ENCODE peak calls at places on chromosomes 1 and 21, in five cellular contexts. E is foreskin fibroblast, C is A549, R is lung, Z is cardiac muscle cell. P is an unnamed sample.
A peak's percentile ranks its signal among the peaks of the same experiment; 100 is the strongest.

GRCh38 chr1:217456261-217456660 is 174.6 kb downstream of the GPATCH2 start:
- DNase-seq in Z (no peak), E (no peak), C (no peak), R (no peak), P (no peak)

GRCh38 chr1:116835161-116835560 is 74.6 kb upstream of the PTGFRN start:
- DNase-seq in Z (no peak), R (no peak), C (no peak), E (no peak), P (no peak)

GRCh38 chr1:246705368-246705767 is 18.8 kb upstream of the SCCPDH start:
- DNase-seq in C (no peak), Z (peak; percentile 82), E (peak; percentile 82), R (no peak), P (peak; percentile 90)

GRCh38 chr1:74504125-74505065 is 8.0 kb downstream of the LRRC53 start:
- DNase-seq in C (peak; percentile 2), Z (peak; percentile 57), E (no peak), R (peak; percentile 32), P (peak; percentile 42)

GRCh38 chr1:115764541-115764940 is 4.0 kb downstream of the CASQ2 start:
- DNase-seq in R (no peak), C (peak; percentile 7), E (peak; percentile 17), Z (peak; percentile 62), P (peak; percentile 42)

GRCh38 chr1:230681599-230681998 is 32.3 kb downstream of the AGT start:
- DNase-seq in E (peak; percentile 84), Z (peak; percentile 79), C (no peak), R (no peak), P (peak; percentile 84)

GRCh38 chr1:183470961-183471747 is 1.1 kb upstream of the SMG7 start:
- DNase-seq in R (peak; percentile 80), Z (peak; percentile 83), C (peak; percentile 52), E (peak; percentile 79), P (peak; percentile 80)

GRCh38 chr1:240242601-240243144 is 151.0 kb downstream of the FMN2 start:
- DNase-seq in C (no peak), Z (peak; percentile 24), E (peak; percentile 87), R (no peak), P (peak; percentile 51)

GRCh38 chr1:42175314-42176054 is 10.9 kb upstream of the GUCA2A start:
- DNase-seq in E (no peak), C (no peak), R (no peak), Z (no peak), P (no peak)

GRCh38 chr21:33198346-33199135 is 31.2 kb upstream of the IFNAR2 start:
- DNase-seq in C (no peak), Z (peak; percentile 67), R (peak; percentile 65), E (peak; percentile 55), P (peak; percentile 41)

GRCh38 chr1:7401814-7402547 is 369.1 kb upstream of the VAMP3 start:
- DNase-seq in R (peak; percentile 29), Z (peak; percentile 92), C (peak; percentile 95), E (peak; percentile 93), P (peak; percentile 89)

GRCh38 chr1:88847618-88848017 is 43.7 kb downstream of the GTF2B start:
- DNase-seq in E (no peak), R (no peak), Z (no peak), C (no peak), P (no peak)

GRCh38 chr1:111538343-111539035 is 35.1 kb upstream of the ADORA3 start:
- DNase-seq in E (peak; percentile 67), Z (peak; percentile 68), R (no peak), C (no peak), P (peak; percentile 89)

GRCh38 chr1:230191079-230191478 is 124.0 kb downstream of the GALNT2 start:
- DNase-seq in Z (peak; percentile 89), R (peak; percentile 73), E (peak; percentile 83), C (no peak), P (peak; percentile 89)

GRCh38 chr1:243253211-243253926 is 1.7 kb downstream of the CEP170 start:
- DNase-seq in C (no peak), Z (no peak), E (no peak), R (no peak), P (no peak)

GRCh38 chr1:6776389-6776788 is 8.9 kb upstream of the CAMTA1 start:
- DNase-seq in R (no peak), E (no peak), Z (no peak), C (no peak), P (no peak)

GRCh38 chr1:191615422-191615821 is 542.8 kb upstream of the RGS18 start:
- DNase-seq in E (no peak), Z (no peak), R (no peak), C (no peak), P (no peak)

GRCh38 chr1:51920130-51920529 is 41.6 kb upstream of the NRDC start:
- DNase-seq in C (no peak), Z (no peak), R (no peak), E (no peak), P (no peak)

GRCh38 chr1:234709473-234710279 is 99.7 kb upstream of the IRF2BP2 start:
- DNase-seq in R (peak; percentile 82), C (no peak), E (no peak), Z (no peak), P (no peak)

GRCh38 chr1:52927219-52928082 is at the start of gene SCP2:
- DNase-seq in E (peak; percentile 66), C (peak; percentile 67), R (peak; percentile 83), Z (peak; percentile 81), P (peak; percentile 68)

GRCh38 chr1:55640708-55641473 is 425.7 kb upstream of the USP24 start:
- DNase-seq in Z (peak; percentile 81), R (no peak), E (peak; percentile 69), C (no peak), P (peak; percentile 61)

DNA sequence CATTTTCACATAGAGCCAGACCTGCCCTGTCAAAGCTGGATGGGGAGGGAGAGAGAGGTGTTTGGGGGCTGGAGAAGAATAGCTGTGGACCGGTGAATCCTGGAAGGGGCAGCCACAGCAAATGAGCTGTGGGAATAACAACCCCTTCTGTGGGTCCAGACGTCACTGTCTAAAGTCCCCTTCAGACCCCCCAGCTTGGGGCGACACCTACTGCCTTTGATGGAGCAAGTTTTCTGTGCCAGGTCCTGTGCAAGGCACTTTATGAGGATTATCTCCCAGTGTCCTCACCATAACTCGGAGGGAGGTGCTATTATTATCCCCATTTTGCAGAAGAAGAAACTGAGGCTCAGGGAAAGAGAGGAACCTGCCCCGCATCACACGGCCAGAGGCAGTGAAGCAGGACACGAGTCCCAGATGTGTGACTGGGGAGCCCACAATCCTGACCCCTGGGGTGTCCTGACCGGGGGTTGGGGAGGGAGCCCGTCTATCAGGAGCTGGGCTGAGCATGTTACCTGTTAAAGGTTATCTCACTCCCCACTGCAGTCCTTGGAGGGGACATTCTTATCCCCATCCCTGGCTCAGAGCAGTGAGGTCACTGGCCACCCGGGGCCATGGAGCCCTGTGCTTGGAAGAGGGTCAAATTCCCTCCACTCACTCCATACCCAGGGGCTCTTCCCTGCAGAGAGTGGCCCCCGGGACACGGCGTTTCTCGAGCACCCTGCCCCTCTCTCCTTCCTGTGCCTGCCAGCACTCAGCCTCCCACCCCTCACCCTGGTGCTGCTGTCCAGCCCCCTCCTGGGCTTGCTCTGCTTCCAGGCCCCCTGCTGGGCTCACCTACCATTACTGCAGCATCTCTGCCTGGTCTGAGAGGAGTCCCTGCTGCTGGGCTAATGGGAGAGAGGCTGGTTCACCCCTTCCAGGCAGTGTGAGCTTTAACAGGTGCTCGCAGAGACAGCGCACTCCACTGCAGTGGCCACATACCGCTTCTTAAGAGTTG is 132.9 kb downstream of the PTPRU start:
- DNase-seq in Z (no peak), C (no peak), E (no peak), R (no peak), P (no peak)
- TF ChIP-seq CTCF in Z (no peak), C (no peak), E (no peak), R (no peak), P (no peak)

GRCh38 chr1:16433066-16433465 is 4.2 kb downstream of the SPATA21 start:
- DNase-seq in Z (no peak), C (no peak), E (no peak), R (no peak), P (no peak)

GRCh38 chr1:16434007-16434406 is 3.2 kb downstream of the SPATA21 start:
- DNase-seq in R (no peak), E (no peak), C (no peak), Z (no peak), P (no peak)

GRCh38 chr1:16434501-16434900 is 2.7 kb downstream of the SPATA21 start:
- DNase-seq in C (no peak), R (no peak), Z (peak; percentile 22), E (no peak), P (peak; percentile 11)

GRCh38 chr1:16425125-16426025 is 11.8 kb downstream of the SPATA21 start:
- DNase-seq in Z (no peak), C (no peak), E (no peak), R (no peak), P (no peak)

GRCh38 chr1:16430598-16430997 is 6.6 kb downstream of the SPATA21 start:
- DNase-seq in Z (peak; percentile 13), R (no peak), C (peak; percentile 22), E (no peak), P (peak; percentile 14)
- TF ChIP-seq CTCF in Z (no peak), R (no peak), C (no peak), E (no peak), P (no peak)

DNA sequence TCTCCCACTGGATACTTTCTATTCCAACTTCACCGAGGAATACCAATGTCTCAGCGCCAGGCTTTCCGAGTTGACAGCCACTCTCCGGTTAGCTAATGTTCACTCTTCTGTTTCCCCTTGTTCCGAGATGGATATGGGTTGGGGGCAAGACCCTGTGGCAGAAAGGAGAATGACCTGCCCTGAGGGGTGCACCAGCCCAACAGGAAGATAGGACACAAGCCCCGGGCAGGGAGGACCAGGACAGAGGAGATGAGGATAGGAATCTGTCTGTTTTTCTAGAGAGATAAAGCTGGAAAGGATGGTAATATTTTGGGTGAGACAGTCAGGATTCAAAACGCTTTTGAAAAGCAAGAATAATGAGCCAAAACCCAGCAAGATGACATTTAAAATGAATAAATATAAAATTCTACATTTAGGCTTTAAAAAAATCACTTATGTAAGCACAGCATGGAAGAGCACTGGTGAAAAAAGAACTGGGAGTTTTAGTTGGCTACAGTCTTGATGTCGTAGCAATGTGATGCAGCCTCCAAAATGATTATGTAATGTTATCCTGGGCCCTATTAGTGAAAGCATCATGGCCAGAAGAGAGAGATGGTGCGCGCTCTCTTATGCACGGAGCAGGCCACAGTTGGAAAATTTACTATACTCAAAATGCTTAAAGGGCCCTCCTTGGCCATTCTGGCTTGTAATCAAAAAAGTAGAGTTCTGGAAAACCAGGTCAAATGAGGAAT is 5.0 kb downstream of the KCNJ9 start:
- DNase-seq in R (no peak), E (no peak), Z (no peak), C (no peak), P (no peak)
- TF ChIP-seq CTCF in R (no peak), E (no peak), Z (no peak), C (no peak), P (no peak)

DNA sequence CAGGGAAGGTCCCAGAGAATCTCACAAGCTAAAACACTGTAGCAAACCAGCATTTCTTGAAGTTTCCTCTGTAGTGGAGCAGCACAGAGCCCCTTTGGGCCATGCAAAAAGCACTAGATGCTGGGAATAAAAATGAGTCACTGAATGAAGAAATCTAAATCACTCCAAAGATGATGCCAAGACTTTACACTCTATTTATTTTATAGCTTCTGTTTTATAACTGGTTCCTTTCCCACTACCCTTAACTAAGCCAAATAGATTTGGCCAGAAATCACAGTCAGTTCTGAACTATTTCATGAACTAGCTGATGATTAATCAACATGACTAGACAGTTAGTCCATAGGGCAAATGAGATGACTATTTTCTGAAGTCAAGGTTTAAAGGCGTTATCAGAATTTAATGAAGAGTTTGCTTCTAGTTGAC is 89.5 kb downstream of the SCMH1 start:
- DNase-seq in C (peak; percentile 38), R (no peak), E (peak; percentile 82), Z (peak; percentile 86), P (peak; percentile 85)
- TF ChIP-seq CTCF in C (no peak), R (no peak), E (no peak), Z (no peak), P (no peak)

GRCh38 chr1:211625040-211625439 is 46.1 kb upstream of the SLC30A1 start:
- DNase-seq in Z (peak; percentile 60), E (no peak), C (no peak), R (no peak), P (peak; percentile 64)
- TF ChIP-seq CTCF in Z (peak; percentile 34), E (peak; percentile 25), C (peak; percentile 28), R (peak; percentile 40), P (peak; percentile 45)